ENCODE peak calls at places on chromosome 11, in four cellular contexts. One of them, this sample, is unnamed.

GRCh38 chr11:12478743-12479142 is 101.4 kb downstream of the PARVA start:
- DNase-seq in upper lobe of left lung: no peak
- DNase-seq in K562: no peak
- DNase-seq in prostate gland: no peak
- DNase-seq in this sample: no peak

GRCh38 chr11:69099193-69099592 is 50.5 kb downstream of the TPCN2 start:
- DNase-seq in K562: no peak
- DNase-seq in prostate gland: no peak
- DNase-seq in upper lobe of left lung: peak; percentile 65
- DNase-seq in this sample: no peak

GRCh38 chr11:88415495-88415894 is 78.0 kb upstream of the CTSC start:
- DNase-seq in upper lobe of left lung: no peak
- DNase-seq in K562: no peak
- DNase-seq in prostate gland: no peak
- DNase-seq in this sample: no peak

GRCh38 chr11:20597924-20598484 is 1.4 kb upstream of the SLC6A5 start:
- DNase-seq in upper lobe of left lung: peak; percentile 57
- DNase-seq in K562: no peak
- DNase-seq in prostate gland: no peak
- DNase-seq in this sample: no peak

GRCh38 chr11:69259072-69259471 is 34.9 kb upstream of the MYEOV start:
- DNase-seq in K562: no peak
- DNase-seq in upper lobe of left lung: no peak
- DNase-seq in prostate gland: no peak
- DNase-seq in this sample: no peak

GRCh38 chr11:20488352-20488751 is 100.8 kb downstream of the PRMT3 start:
- DNase-seq in prostate gland: no peak
- DNase-seq in upper lobe of left lung: no peak
- DNase-seq in K562: no peak
- DNase-seq in this sample: no peak

GRCh38 chr11:124878497-124879228 is 13.4 kb downstream of the ROBO3 start:
- DNase-seq in K562: no peak
- DNase-seq in upper lobe of left lung: no peak
- DNase-seq in prostate gland: no peak
- DNase-seq in this sample: no peak

GRCh38 chr11:112174789-112175595 is at the start of gene BCO2:
- DNase-seq in prostate gland: peak; percentile 57
- DNase-seq in upper lobe of left lung: no peak
- DNase-seq in K562: peak; percentile 64
- DNase-seq in this sample: peak; percentile 80

GRCh38 chr11:18617688-18618340 is 16.3 kb downstream of the SPTY2D1 start:
- DNase-seq in upper lobe of left lung: no peak
- DNase-seq in K562: no peak
- DNase-seq in prostate gland: no peak
- DNase-seq in this sample: no peak

GRCh38 chr11:57305523-57305922 is 19.2 kb downstream of the TNKS1BP1 start:
- DNase-seq in prostate gland: no peak
- DNase-seq in upper lobe of left lung: no peak
- DNase-seq in K562: no peak
- DNase-seq in this sample: no peak

GRCh38 chr11:39365809-39366436 is 2093.5 kb downstream of the LRRC4C start:
- DNase-seq in prostate gland: no peak
- DNase-seq in K562: no peak
- DNase-seq in upper lobe of left lung: no peak
- DNase-seq in this sample: no peak

GRCh38 chr11:45658292-45658991 is 7.0 kb downstream of the CHST1 start:
- DNase-seq in upper lobe of left lung: peak; percentile 63
- DNase-seq in K562: no peak
- DNase-seq in prostate gland: no peak
- DNase-seq in this sample: peak; percentile 85

GRCh38 chr11:134131628-134132244 is 62.9 kb downstream of the JAM3 start:
- DNase-seq in K562: no peak
- DNase-seq in upper lobe of left lung: no peak
- DNase-seq in prostate gland: no peak
- DNase-seq in this sample: no peak

GRCh38 chr11:104799251-104799650 is 99.0 kb downstream of the CASP12 start:
- DNase-seq in upper lobe of left lung: no peak
- DNase-seq in K562: no peak
- DNase-seq in prostate gland: no peak
- DNase-seq in this sample: no peak

GRCh38 chr11:121214861-121215260 is 77.7 kb upstream of the SC5D start:
- DNase-seq in K562: no peak
- DNase-seq in prostate gland: no peak
- DNase-seq in upper lobe of left lung: no peak
- DNase-seq in this sample: no peak

GRCh38 chr11:11980841-11981308 is 27.6 kb downstream of the DKK3 start:
- DNase-seq in prostate gland: no peak
- DNase-seq in K562: no peak
- DNase-seq in upper lobe of left lung: no peak
- DNase-seq in this sample: no peak

DNA sequence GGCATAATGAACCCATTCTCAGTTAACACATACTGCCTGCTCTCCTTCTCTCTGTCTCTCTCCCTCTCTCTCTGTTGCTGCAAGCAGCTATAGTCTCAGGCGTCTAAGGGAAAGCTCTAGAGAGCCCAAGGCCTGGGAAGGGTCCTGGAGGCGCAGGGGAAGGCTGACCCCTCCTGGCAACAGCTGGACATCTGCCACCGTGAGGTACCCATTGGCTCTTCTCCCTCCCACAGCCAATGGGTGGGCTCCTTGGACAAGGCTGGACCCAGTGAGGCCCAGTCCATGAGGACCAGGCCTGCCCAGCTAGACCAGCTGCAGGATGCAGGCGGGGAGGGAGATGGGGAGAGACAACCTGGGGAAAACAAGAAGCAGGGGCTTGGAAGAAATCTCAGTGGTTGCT is 349.8 kb downstream of the BUD13 start:
- DNase-seq in K562: no peak
- DNase-seq in upper lobe of left lung: peak; percentile 4
- DNase-seq in prostate gland: no peak
- DNase-seq in this sample: no peak
- H3K4me1 ChIP-seq in K562: no peaks in the 10 kb centered on the region
- H3K4me1 ChIP-seq in upper lobe of left lung: no peaks in the 10 kb centered on the region
- H3K4me1 ChIP-seq in prostate gland: no peaks in the 10 kb centered on the region
- H3K4me1 ChIP-seq in this sample: no peaks in the 10 kb centered on the region

GRCh38 chr11:129639300-129639699 is 176.3 kb upstream of the TMEM45B start:
- DNase-seq in upper lobe of left lung: no peak
- DNase-seq in prostate gland: no peak
- DNase-seq in K562: no peak
- DNase-seq in this sample: no peak
- TF ChIP-seq POLR2AphosphoS5 in upper lobe of left lung: no peak
- TF ChIP-seq POLR2AphosphoS5 in prostate gland: no peak
- TF ChIP-seq POLR2AphosphoS5 in K562: no peak
- TF ChIP-seq POLR2AphosphoS5 in this sample: no peak

DNA sequence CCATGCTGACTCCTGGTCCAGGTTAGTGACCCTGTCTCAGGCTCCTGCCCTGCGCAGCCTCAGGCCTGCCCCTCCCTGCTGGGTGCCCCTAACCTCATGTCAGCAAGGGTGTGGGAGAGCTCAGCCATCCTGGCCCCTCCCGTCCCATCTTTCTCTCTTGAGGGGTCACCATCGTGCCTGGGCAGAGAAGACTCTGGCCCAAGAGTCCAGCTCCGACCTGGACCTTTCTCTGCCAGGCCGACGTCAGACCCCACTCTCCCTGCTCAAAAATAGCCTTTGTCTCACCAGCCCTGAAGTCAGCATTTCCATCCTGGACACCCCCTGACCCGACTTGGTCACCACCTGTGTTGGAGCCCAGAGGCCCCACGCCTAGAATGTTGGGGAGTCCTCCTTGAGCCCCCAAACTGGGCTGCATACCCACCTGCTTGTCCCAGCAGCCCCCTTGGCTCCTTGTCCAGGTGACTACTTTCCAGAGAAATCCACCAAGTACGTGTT is 4.9 kb downstream of the SCGB1C1 start:
- DNase-seq in K562: no peak
- DNase-seq in upper lobe of left lung: no peak
- DNase-seq in prostate gland: no peak
- DNase-seq in this sample: peak; percentile 58
- H3K4me1 ChIP-seq in K562: peaks cover 8% of the 10 kb centered on the region
- H3K4me1 ChIP-seq in upper lobe of left lung: peaks cover 6% of the 10 kb centered on the region
- H3K4me1 ChIP-seq in prostate gland: no peaks in the 10 kb centered on the region
- H3K4me1 ChIP-seq in this sample: peaks cover 19% of the 10 kb centered on the region

DNA sequence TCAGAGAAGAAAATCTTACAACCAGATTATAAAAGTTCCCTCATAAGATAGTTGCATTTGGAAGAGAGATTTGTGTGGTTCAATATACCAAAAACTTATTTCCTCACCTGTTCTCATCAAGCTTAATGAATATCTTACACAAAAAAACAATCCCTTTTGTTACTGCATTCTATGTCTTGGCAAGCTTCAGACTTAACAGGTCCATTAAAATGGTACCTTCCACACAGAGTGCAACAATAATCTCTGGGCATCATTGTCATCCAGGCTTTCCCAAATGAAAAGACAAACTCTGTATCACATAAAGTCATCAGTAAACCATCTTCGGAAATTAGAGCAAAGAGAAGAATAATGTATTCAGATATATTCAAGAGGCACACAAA is 739.6 kb upstream of the API5 start:
- DNase-seq in prostate gland: no peak
- DNase-seq in upper lobe of left lung: no peak
- DNase-seq in K562: no peak
- DNase-seq in this sample: no peak
- TF ChIP-seq POLR2AphosphoS5 in prostate gland: no peak
- TF ChIP-seq POLR2AphosphoS5 in upper lobe of left lung: no peak
- TF ChIP-seq POLR2AphosphoS5 in K562: no peak
- TF ChIP-seq POLR2AphosphoS5 in this sample: no peak

DNA sequence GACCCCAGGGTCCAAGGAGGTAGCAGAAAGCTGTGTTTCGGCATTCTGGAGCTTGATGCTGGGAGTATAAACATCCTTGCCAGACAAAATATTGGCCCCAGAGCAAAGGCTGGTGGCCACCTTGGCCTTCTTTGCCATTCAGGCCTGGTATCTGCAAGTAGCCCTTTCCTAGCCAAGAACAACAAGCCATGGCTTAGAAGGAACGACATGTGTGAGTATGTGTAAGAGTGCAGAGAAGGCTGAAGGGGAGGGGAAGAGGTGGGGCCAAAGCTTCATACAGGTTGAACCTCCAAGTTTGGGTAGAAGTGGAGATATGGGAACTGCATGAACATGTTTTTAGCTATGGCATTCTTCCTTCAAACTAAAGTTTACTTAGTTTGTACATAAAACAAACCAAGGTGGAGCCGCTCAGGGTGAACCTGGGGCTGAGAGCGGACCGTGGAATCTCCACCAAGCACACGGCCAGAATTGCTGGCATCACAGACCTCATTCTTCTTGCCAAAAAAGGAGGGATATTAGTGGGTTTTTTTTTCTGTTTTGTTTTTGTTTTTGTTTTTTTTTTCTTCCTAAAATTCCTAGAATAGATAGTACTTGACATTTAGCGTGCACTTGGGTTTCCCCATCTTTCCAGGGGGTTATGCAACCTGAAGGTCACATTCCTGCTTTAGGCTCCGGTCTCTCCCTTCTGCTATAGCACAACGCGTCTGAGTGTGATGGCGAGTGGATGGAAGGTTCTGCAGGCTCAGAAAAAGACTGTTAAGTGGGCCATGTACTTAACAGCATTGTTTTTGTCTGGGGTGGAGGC is 70.9 kb downstream of the ADAMTS15 start:
- DNase-seq in prostate gland: no peak
- DNase-seq in upper lobe of left lung: no peak
- DNase-seq in K562: no peak
- DNase-seq in this sample: no peak
- H3K4me1 ChIP-seq in prostate gland: no peaks in the 10 kb centered on the region
- H3K4me1 ChIP-seq in upper lobe of left lung: no peaks in the 10 kb centered on the region
- H3K4me1 ChIP-seq in K562: peaks cover 7% of the 10 kb centered on the region
- H3K4me1 ChIP-seq in this sample: no peaks in the 10 kb centered on the region

GRCh38 chr11:114623720-114624119 is 28.1 kb upstream of the NXPE4 start:
- DNase-seq in K562: no peak
- DNase-seq in prostate gland: no peak
- DNase-seq in upper lobe of left lung: no peak
- DNase-seq in this sample: no peak

GRCh38 chr11:114621950-114622809 is 26.6 kb upstream of the NXPE4 start:
- DNase-seq in upper lobe of left lung: no peak
- DNase-seq in prostate gland: no peak
- DNase-seq in K562: no peak
- DNase-seq in this sample: no peak

GRCh38 chr11:114622858-114623257 is 27.3 kb upstream of the NXPE4 start:
- DNase-seq in prostate gland: no peak
- DNase-seq in upper lobe of left lung: no peak
- DNase-seq in K562: no peak
- DNase-seq in this sample: no peak

GRCh38 chr11:114625294-114625693 is 29.7 kb upstream of the NXPE4 start:
- DNase-seq in K562: no peak
- DNase-seq in prostate gland: no peak
- DNase-seq in upper lobe of left lung: no peak
- DNase-seq in this sample: no peak

GRCh38 chr11:114624455-114625207 is 29.0 kb upstream of the NXPE4 start:
- DNase-seq in K562: no peak
- DNase-seq in prostate gland: no peak
- DNase-seq in upper lobe of left lung: no peak
- DNase-seq in this sample: no peak
- TF ChIP-seq POLR2AphosphoS5 in K562: no peak
- TF ChIP-seq POLR2AphosphoS5 in prostate gland: no peak
- TF ChIP-seq POLR2AphosphoS5 in upper lobe of left lung: no peak
- TF ChIP-seq POLR2AphosphoS5 in this sample: no peak

GRCh38 chr11:1924121-1924520 is 4.6 kb downstream of the TNNT3 start:
- DNase-seq in prostate gland: no peak
- DNase-seq in upper lobe of left lung: peak; percentile 82
- DNase-seq in K562: no peak
- DNase-seq in this sample: peak; percentile 72

GRCh38 chr11:1921576-1922141 is 2.2 kb downstream of the TNNT3 start:
- DNase-seq in upper lobe of left lung: peak; percentile 84
- DNase-seq in prostate gland: no peak
- DNase-seq in K562: no peak
- DNase-seq in this sample: peak; percentile 72

GRCh38 chr11:1923201-1923956 is 3.9 kb downstream of the TNNT3 start:
- DNase-seq in prostate gland: no peak
- DNase-seq in upper lobe of left lung: peak; percentile 46
- DNase-seq in K562: no peak
- DNase-seq in this sample: peak; percentile 60

GRCh38 chr11:1920909-1921575 is 1.5 kb downstream of the TNNT3 start:
- DNase-seq in prostate gland: no peak
- DNase-seq in K562: no peak
- DNase-seq in upper lobe of left lung: peak; percentile 60
- DNase-seq in this sample: peak; percentile 69

DNA sequence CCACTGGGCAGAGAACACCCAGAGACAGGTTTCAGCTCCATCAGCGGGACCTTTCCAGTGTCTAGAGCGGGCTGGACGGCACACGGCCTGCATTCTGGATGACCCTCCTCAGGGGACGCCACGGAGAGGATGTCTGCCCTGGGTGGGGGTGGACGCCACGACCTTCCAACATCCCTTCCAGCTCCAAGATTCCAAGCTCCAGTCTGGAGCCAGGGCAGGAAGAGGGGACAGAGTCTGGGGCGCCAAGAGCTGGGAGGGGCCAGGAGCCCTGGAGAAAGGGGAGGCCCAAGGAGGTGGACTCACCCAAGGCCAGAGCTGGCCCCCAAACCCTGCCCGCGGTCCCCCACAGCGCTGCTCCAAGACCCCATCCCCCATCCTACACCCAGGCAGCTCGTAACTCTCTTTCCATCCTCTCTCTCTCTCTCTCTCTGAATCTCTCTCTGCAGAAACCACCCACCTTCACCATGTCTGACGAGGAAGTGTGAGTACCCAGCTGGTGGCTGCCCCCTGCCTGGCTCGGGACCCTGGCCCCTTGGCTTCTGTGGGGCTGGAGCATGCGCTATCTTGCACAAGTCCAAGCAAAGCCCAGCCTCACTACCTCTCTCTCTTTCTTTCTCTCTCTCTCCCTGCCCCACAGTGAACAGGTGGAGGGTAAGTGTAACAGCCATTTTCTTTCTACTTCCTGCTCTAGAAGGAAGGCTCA is 3.1 kb downstream of the TNNT3 start:
- DNase-seq in upper lobe of left lung: peak; percentile 53
- DNase-seq in K562: no peak
- DNase-seq in prostate gland: no peak
- DNase-seq in this sample: peak; percentile 66
- H3K4me1 ChIP-seq in upper lobe of left lung: no peaks in the 10 kb centered on the region
- H3K4me1 ChIP-seq in K562: no peaks in the 10 kb centered on the region
- H3K4me1 ChIP-seq in prostate gland: no peaks in the 10 kb centered on the region
- H3K4me1 ChIP-seq in this sample: no peaks in the 10 kb centered on the region